ENCODE peak calls at places on chromosomes 3 and 15, in seven cellular contexts. V is H9, P is mesenchymal stem cell, E is mesendoderm, N is IMR-90, C is trophoblast cell, J is H1. O is an unnamed sample.

GRCh38 chr3:54905230-54905888 is 22.5 kb downstream of the LRTM1 start:
- DNase-seq in V (no peak), P (no peak), N (peak), E (peak), J (no peak), C (peak), O (no peak)

GRCh38 chr3:116994473-116994872 is 284.9 kb downstream of the TUSC7 start:
- DNase-seq in E (no peak), P (no peak), N (no peak), C (no peak), V (no peak), J (no peak), O (no peak)

GRCh38 chr3:108420926-108421325 is 89.5 kb downstream of the MYH15 start:
- DNase-seq in P (peak), C (peak), J (no peak), N (peak), E (no peak), V (no peak), O (no peak)

GRCh38 chr3:10519236-10519635 is 13.8 kb upstream of the ATP2B2 start:
- DNase-seq in V (peak), C (no peak), J (peak), E (no peak), N (no peak), P (no peak), O (no peak)

GRCh38 chr15:64844576-64845140 is 2.9 kb downstream of the PLEKHO2 start:
- DNase-seq in E (no peak), N (no peak), J (no peak), P (no peak), C (no peak), V (peak), O (no peak)

GRCh38 chr3:97359958-97360357 is 404.6 kb upstream of the ARL6 start:
- DNase-seq in V (no peak), E (no peak), C (no peak), J (no peak), P (no peak), N (no peak), O (no peak)

GRCh38 chr3:190088890-190089289 is 31.8 kb downstream of the P3H2 start:
- DNase-seq in N (peak), P (no peak), V (no peak), C (peak), J (no peak), E (peak), O (no peak)

GRCh38 chr3:39150170-39150802 is 3.1 kb downstream of the CSRNP1 start:
- DNase-seq in E (no peak), C (no peak), N (no peak), P (no peak), V (no peak), J (no peak), O (no peak)

GRCh38 chr3:58659051-58659675 is 7.4 kb downstream of the FAM3D start:
- DNase-seq in P (peak), C (peak), V (peak), N (peak), E (peak), J (peak), O (no peak)

GRCh38 chr3:72727207-72727606 is 121.0 kb downstream of the SHQ1 start:
- DNase-seq in C (no peak), E (no peak), J (no peak), P (no peak), V (no peak), N (no peak), O (no peak)

GRCh38 chr3:156507285-156507684 is 47.6 kb downstream of the SSR3 start:
- DNase-seq in C (no peak), J (no peak), E (no peak), V (no peak), P (peak), N (peak), O (no peak)

GRCh38 chr15:91302588-91303439 is 202.8 kb downstream of the SV2B start:
- DNase-seq in C (peak), J (peak), E (peak), V (peak), N (peak), P (peak), O (peak)

GRCh38 chr15:91294795-91295194 is 194.7 kb downstream of the SV2B start:
- DNase-seq in P (no peak), V (no peak), J (no peak), C (no peak), E (no peak), N (no peak), O (no peak)

GRCh38 chr15:91298101-91298500 is 198.0 kb downstream of the SV2B start:
- DNase-seq in C (no peak), E (no peak), V (no peak), P (no peak), N (no peak), J (no peak), O (no peak)
- H4K8ac ChIP-seq in C (no peak), E (no peak), V (no peak), P (no peak), N (no peak), J (no peak), O (no peak)

DNA sequence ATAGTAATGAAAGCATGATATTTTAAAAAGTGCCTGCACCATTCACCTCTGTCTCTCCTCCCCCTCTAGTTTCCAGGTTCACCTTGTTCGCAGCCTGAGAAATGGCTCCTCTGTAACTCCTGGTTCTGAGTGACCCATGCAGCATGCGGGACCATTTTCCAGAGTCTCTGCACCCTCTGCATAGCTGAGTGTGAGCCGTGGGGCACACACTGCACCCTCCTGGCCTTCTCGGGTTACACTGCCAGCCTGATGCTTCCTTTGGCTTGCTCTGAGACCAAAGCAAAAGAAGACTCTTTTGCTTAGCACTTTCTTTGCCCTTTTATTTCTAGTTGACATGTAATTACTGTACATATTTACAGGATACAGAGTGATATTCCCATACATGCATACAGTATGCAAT is 287.3 kb downstream of the GABRG3 start:
- DNase-seq in N (no peak), V (peak), E (peak), P (no peak), C (no peak), J (no peak), O (no peak)
- H2BK5ac ChIP-seq in N (no peak), V (no peak), E (no peak), P (no peak), C (no peak), J (no peak), O (no peak)

DNA sequence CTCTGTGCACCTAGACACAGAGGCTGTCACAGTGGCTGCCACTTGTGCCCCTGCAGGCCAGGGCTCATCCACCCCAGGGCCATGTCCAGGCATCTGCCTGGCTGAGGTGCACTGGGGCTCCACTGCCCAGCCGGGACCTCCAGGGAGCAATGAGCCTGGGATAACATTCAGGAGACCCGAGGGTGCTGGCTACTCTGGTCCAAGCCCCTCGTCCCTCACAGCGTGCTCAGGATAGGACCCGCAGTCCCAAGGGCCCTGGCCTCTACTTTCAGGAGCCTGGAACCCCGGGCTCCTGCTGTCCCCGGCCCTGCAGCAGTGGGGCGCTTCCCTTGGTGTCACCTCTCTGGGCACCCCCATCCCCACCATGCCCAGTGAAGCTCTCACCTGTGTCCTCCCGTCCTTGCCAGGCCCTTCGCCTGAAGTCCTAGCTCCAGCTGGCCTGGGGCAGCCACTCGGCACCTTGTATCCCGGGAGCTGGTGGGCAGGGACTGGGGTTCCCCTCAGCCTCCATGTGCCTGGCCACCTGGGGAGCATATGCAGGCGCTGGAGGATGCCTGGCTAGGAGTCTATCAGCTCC is 157.8 kb downstream of the NSMCE3 start:
- DNase-seq in P (no peak), C (no peak), V (no peak), E (no peak), N (no peak), J (no peak), O (no peak)
- H3K23ac ChIP-seq in P (no peak), C (no peak), V (no peak), E (no peak), N (no peak), J (no peak), O (no peak)

DNA sequence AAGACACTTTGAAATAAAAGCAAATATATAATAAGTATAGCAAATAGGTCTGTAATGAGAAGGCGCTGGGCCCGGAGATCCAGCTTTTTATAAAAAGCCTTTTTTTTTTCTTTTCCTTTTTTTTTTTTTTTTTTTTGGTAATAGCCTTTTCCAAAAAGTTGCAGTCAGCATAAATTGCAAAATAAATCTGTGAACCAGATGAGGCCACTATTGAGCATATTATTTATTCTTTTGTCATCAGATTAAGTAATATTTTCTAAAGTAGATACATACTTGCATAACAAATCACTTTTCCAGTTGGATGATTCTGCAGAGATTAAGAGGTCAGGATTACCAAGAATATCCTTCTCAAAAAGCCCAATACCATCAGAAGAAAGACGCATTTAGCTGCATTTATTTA is 24.9 kb downstream of the FMN1 start:
- DNase-seq in C (no peak), N (no peak), V (no peak), E (no peak), P (no peak), J (no peak), O (no peak)
- H4K8ac ChIP-seq in C (no peak), N (no peak), V (no peak), E (no peak), P (no peak), J (no peak), O (no peak)

GRCh38 chr15:90839187-90840071 is 29.0 kb upstream of the FURIN start:
- DNase-seq in J (peak), P (no peak), V (peak), N (peak), C (peak), E (peak), O (peak)
- H2BK5ac ChIP-seq in J (peak), P (no peak), V (no peak), N (no peak), C (peak), E (peak), O (no peak)

DNA sequence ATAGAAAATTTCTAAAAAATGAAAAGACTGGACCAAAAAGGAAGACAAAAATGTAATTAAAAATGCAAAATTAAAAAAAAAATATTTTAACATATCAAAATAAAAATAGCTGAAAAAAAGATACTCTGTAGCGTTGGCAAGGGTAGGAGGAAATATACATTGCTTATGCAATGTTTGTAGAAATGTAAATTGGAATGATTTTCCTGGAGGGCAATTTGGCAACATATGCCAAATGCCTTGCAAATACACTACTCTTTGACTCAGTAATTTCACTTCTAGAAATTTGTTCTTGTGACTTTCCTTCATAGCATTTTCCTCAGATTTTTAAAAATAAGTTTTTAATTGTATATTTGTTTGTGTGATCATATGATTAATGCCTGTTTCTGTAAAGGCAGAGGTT is 296.6 kb downstream of the ZNF621 start:
- DNase-seq in C (no peak), J (no peak), P (no peak), E (no peak), V (no peak), N (no peak), O (no peak)
- H3K23ac ChIP-seq in C (no peak), J (no peak), P (no peak), E (no peak), V (no peak), N (no peak), O (no peak)

GRCh38 chr15:38458646-38459045 is 4.7 kb downstream of the FAM98B start:
- DNase-seq in J (no peak), N (no peak), C (peak), P (no peak), E (no peak), V (no peak), O (no peak)

GRCh38 chr15:38459480-38459879 is 5.6 kb downstream of the FAM98B start:
- DNase-seq in J (no peak), P (no peak), C (no peak), V (no peak), N (no peak), E (no peak), O (no peak)

GRCh38 chr15:38455096-38455495 is 1.2 kb downstream of the FAM98B start:
- DNase-seq in E (no peak), P (peak), N (peak), C (no peak), V (no peak), J (no peak), O (no peak)

GRCh38 chr15:38453971-38454686 is at the start of gene FAM98B:
- DNase-seq in E (peak), C (peak), P (peak), N (peak), J (peak), V (peak), O (peak)

DNA sequence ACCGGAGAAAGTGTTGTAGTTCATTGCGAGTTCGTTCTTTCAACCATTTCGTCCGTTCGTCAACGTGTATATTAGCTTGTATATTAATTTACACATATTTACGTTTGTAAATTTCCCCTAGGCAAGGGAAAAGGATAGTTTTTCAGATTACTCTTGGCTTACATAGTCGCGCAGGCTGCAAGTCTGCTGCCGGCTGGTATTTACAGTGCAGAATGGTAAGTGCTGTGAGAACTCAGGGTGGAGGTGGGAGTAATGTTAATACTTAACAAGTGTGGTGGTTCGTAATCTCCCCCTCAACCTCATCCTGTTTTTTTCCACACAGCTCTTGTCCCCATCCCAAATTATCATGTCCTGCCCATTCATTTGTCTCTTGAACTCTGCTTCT is 752 bp downstream of the FAM98B start:
- DNase-seq in C (no peak), P (no peak), E (no peak), V (no peak), N (peak), J (no peak), O (no peak)
- H4K8ac ChIP-seq in C (no peak), P (peak), E (no peak), V (no peak), N (peak), J (no peak), O (no peak)

GRCh38 chr3:158991146-158991705 is 189.4 kb downstream of the MFSD1 start:
- DNase-seq in V (peak), E (peak), N (no peak), J (peak), C (no peak), P (no peak), O (no peak)

DNA sequence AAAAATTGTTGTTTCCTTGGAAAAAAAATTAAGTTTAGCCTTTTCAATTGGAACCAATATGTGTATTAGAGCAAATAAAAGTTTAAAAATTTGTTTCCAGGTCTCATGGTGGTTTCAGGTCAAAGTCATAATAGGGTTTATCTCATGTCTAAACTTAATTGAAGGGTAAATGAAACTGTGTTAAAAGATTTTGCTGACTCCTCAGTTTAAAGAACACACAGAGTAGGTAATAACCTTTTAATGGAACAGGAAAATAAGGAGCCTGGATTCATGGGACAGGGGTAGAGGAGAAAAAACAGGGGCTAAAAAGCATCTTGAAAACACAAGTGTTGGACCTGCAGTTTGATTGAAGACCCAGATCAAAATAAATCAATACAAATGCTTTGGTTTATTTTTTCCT is 190.6 kb downstream of the MFSD1 start:
- DNase-seq in V (no peak), E (no peak), N (no peak), C (no peak), J (no peak), P (no peak), O (no peak)
- H2BK5ac ChIP-seq in V (no peak), E (no peak), N (no peak), C (no peak), J (no peak), P (no peak), O (no peak)

GRCh38 chr3:45325676-45326075 is 62.7 kb upstream of the LARS2 start:
- DNase-seq in E (no peak), C (no peak), J (no peak), P (no peak), V (no peak), N (no peak), O (no peak)
- H3K23ac ChIP-seq in E (no peak), C (no peak), J (no peak), P (no peak), V (no peak), N (no peak), O (no peak)

GRCh38 chr15:27082526-27082925 is 111.5 kb downstream of the GABRG3 start:
- DNase-seq in N (no peak), E (no peak), C (no peak), V (no peak), P (no peak), J (no peak), O (no peak)

GRCh38 chr15:27074179-27074578 is 103.2 kb downstream of the GABRG3 start:
- DNase-seq in E (no peak), P (no peak), V (no peak), J (no peak), C (no peak), N (no peak), O (no peak)

GRCh38 chr15:27082019-27082418 is 111.0 kb downstream of the GABRG3 start:
- DNase-seq in N (no peak), J (no peak), P (peak), E (no peak), V (no peak), C (no peak), O (no peak)

DNA sequence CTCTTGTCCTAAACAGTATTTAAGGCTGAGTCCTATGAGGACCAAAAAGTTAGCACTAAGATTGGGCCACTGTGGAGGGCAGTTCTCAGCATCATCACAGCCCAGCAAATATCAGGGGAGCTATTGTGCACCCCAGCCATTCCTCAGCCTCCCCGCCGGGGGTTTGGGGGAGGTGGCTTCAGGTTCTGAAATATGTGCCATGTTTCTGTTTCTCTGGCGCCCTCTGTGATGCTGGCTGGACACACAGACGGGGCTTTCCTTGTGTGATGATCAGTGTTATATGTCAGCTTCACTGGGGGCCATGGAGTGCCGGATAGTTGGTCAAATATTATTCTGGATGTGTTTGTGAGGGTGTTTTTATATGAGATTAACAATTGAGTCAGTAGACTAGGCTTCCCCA is 106.8 kb downstream of the GABRG3 start:
- DNase-seq in C (no peak), E (peak), N (no peak), V (no peak), P (no peak), J (no peak), O (no peak)
- H4K8ac ChIP-seq in C (no peak), E (no peak), N (no peak), V (no peak), P (no peak), J (no peak), O (no peak)

O was measured in neuronal stem cell.